ENCODE peak calls at places on chromosomes 2 and 18, in six cellular contexts. L is stomach, V is upper lobe of right lung, E is WERI-Rb-1, Y is AG09309, N is psoas muscle. K is an unnamed sample.
A peak's percentile ranks its signal among the peaks of the same experiment; 100 is the strongest.

GRCh38 chr2:190679813-190680591 is 31.1 kb downstream of the NAB1 start:
- DNase-seq in L (peak; percentile 49), V (peak; percentile 74), E (peak; percentile 31), Y (no peak), N (peak; percentile 33), K (peak; percentile 68)

GRCh38 chr18:78973357-78974083 is 6.1 kb upstream of the SALL3 start:
- DNase-seq in L (no peak), V (no peak), E (no peak), Y (no peak), N (no peak), K (no peak)

GRCh38 chr2:126635281-126635680 is 20.7 kb upstream of the GYPC start:
- DNase-seq in L (no peak), V (no peak), E (no peak), Y (no peak), N (no peak), K (no peak)

GRCh38 chr2:161651547-161651946 is 27.3 kb downstream of the SLC4A10 start:
- DNase-seq in L (no peak), V (no peak), E (no peak), Y (no peak), N (no peak), K (no peak)

GRCh38 chr2:10733584-10733958 is 12.1 kb downstream of the ATP6V1C2 start:
- DNase-seq in L (no peak), V (no peak), E (no peak), Y (no peak), N (no peak), K (no peak)

GRCh38 chr2:72719416-72719815 is 106.4 kb downstream of the EXOC6B start:
- DNase-seq in L (no peak), V (no peak), E (no peak), Y (no peak), N (no peak), K (no peak)

GRCh38 chr18:23631746-23632145 is 31.0 kb downstream of the ANKRD29 start:
- DNase-seq in L (no peak), V (no peak), E (no peak), Y (no peak), N (no peak), K (no peak)

GRCh38 chr2:62180960-62181359 is 15.0 kb upstream of the B3GNT2 start:
- DNase-seq in L (no peak), V (no peak), E (no peak), Y (no peak), N (no peak), K (no peak)

GRCh38 chr2:106644623-106645022 is 157.5 kb downstream of the CD8B2 start:
- DNase-seq in L (no peak), V (no peak), E (no peak), Y (no peak), N (no peak), K (no peak)

GRCh38 chr18:50240083-50240563 is 26.2 kb downstream of the CFAP53 start:
- DNase-seq in L (no peak), V (no peak), E (no peak), Y (no peak), N (no peak), K (peak; percentile 38)

GRCh38 chr2:232335859-232336215 is 42.7 kb upstream of the ALPP start:
- DNase-seq in L (peak; percentile 14), V (peak; percentile 47), E (peak; percentile 3), Y (no peak), N (no peak), K (no peak)

GRCh38 chr2:172439911-172440310 is 12.5 kb downstream of the ITGA6 start:
- DNase-seq in L (no peak), V (no peak), E (no peak), Y (no peak), N (no peak), K (no peak)

GRCh38 chr2:172439509-172439860 is 12.1 kb downstream of the ITGA6 start:
- DNase-seq in L (no peak), V (no peak), E (no peak), Y (no peak), N (no peak), K (no peak)

GRCh38 chr2:172438741-172439508 is 11.5 kb downstream of the ITGA6 start:
- DNase-seq in L (peak; percentile 65), V (no peak), E (no peak), Y (no peak), N (no peak), K (peak; percentile 80)

GRCh38 chr2:172440795-172441194 is 13.4 kb downstream of the ITGA6 start:
- DNase-seq in L (no peak), V (no peak), E (no peak), Y (no peak), N (no peak), K (no peak)

GRCh38 chr2:172442072-172442895 is 14.9 kb downstream of the ITGA6 start:
- DNase-seq in L (peak; percentile 81), V (no peak), E (no peak), Y (peak; percentile 74), N (peak; percentile 26), K (peak; percentile 88)
- H3K4me3 ChIP-seq in L (peak overlapping the region; percentile 7), V (no peak overlapping the region), E (no peak overlapping the region), Y (no peak overlapping the region), N (no peak overlapping the region), K (no peak overlapping the region)

GRCh38 chr2:56053679-56054078 is 130.1 kb upstream of the EFEMP1 start:
- DNase-seq in L (no peak), V (no peak), E (no peak), Y (no peak), N (no peak), K (no peak)

DNA sequence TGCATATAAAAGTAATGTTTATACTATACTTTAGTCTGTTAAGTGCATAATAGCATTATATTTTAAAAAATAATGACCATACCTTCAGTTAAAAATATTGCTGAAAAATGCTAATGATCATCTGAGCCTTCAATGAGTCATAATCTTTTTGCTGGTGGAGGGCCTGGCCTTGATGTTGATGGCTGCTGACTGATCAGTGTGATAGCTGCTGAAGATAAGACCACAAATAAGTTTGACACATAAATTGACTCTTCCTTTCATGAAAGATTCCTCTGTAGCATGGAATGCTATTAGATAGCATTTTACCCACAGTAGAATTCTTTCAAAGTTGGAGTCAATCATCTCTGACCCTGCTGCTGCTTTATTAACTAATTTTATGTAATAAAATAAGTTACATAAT is 128.4 kb upstream of the CCDC85A start:
- DNase-seq in L (no peak), V (no peak), E (no peak), Y (no peak), N (no peak), K (no peak)
- H3K4me3 ChIP-seq in L (no peak overlapping the region), V (no peak overlapping the region), E (no peak overlapping the region), Y (no peak overlapping the region), N (no peak overlapping the region), K (no peak overlapping the region)

DNA sequence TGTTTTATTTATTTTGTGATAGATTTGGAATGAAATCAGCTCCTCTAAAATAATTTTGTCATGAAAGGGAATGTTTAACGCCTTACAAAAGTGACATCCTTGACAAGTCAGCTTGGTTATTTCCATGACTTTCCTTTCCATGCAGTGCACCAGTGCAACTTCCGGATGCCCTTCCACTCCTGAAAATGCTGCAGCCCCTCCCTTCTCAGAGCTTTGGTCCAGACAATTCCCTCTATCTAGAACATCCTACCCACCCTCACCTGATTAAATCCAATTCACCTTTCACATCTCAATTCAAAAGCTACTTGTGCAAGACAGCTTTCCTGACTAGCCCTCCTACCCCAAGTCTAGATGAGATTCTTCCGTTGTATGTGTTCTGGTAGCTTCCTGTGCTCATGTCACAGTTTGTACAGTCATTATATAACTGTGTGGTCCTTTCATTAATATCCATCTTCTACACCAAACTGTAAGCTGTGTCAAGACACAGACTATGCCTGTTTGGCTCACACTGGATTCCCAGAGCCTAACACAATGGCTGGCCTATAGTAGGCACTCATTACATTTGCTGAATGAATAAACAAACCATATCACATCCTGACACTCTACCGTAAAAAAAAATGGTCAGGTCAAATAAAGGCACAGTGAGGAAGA is 72.7 kb downstream of the ANKRD44 start:
- DNase-seq in L (no peak), V (no peak), E (no peak), Y (no peak), N (no peak), K (no peak)
- H3K4me3 ChIP-seq in L (no peak overlapping the region), V (no peak overlapping the region), E (no peak overlapping the region), Y (no peak overlapping the region), N (no peak overlapping the region), K (no peak overlapping the region)

GRCh38 chr2:215835641-215836040 is 177.7 kb downstream of the MREG start:
- DNase-seq in L (no peak), V (no peak), E (no peak), Y (no peak), N (no peak), K (no peak)
- H3K4me3 ChIP-seq in L (no peak overlapping the region), V (no peak overlapping the region), E (no peak overlapping the region), Y (no peak overlapping the region), N (no peak overlapping the region), K (no peak overlapping the region)

GRCh38 chr2:148877403-148877740 is 2.3 kb downstream of the KIF5C start:
- DNase-seq in L (no peak), V (no peak), E (no peak), Y (no peak), N (no peak), K (no peak)

GRCh38 chr2:148875387-148876051 is 492 bp downstream of the KIF5C start:
- DNase-seq in L (no peak), V (no peak), E (no peak), Y (no peak), N (no peak), K (no peak)

GRCh38 chr2:148876589-148877402 is 1.8 kb downstream of the KIF5C start:
- DNase-seq in L (peak; percentile 27), V (no peak), E (peak; percentile 45), Y (no peak), N (no peak), K (peak; percentile 22)

GRCh38 chr2:148876190-148876588 is 1.2 kb downstream of the KIF5C start:
- DNase-seq in L (no peak), V (no peak), E (peak; percentile 19), Y (no peak), N (no peak), K (no peak)

DNA sequence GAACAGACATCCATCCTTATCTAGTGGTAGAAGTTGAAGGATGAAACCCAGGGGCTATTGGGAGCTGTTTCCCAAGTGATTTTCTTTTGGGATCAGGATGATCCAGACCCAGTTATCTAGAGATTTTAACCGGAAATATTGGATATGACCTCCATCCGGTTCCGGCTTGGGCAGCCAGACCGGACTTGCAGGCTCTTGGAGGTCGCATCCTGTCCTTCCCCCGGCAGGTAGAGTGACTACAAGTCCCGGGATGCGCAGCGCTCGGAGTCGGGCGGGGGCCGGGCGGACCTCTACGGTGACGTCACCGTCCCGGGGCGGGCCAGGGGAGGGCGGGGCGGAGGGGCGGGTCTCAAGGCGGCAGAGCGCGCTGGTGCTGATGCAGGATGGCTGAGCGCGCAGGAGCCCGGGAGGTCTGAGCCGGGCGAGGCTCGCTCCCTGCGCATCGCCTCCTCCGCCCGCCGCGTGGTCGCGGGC is at the start of gene KIF5C:
- DNase-seq in L (peak; percentile 83), V (peak; percentile 88), E (peak; percentile 90), Y (no peak), N (peak; percentile 74), K (peak; percentile 88)
- H3K4me3 ChIP-seq in L (peak within 1 kb of the TSS; percentile 66), V (peak within 1 kb of the TSS; percentile 42), E (peak within 1 kb of the TSS; percentile 43), Y (peak within 1 kb of the TSS; percentile 11), N (peak within 1 kb of the TSS; percentile 50), K (peak within 1 kb of the TSS; percentile 44)

DNA sequence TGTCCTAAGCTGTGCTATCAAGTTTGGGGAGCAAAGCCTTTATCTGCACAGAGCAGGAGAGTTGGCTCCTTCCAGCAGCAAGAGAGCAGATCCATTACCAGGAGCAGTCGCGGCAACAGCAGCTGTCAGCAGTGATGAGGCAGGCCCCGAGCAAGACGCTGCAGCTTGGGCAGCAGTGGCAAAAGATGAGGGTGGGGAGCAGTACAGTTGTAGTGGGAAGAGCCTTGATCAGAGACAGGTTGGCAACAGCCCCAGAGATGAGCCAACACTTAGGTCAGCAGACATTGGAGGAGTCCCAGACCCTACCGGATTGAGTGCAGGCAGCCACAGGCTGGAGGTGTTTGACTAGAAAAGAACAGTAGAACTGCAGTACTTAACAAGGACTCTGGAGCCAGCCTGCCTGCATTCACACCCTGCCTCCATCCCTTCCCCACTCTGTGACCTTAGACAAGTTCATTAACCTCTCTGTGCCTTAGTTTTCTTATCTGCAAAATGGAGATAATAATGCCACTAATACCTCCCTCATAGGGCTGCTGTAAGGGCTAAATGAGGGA is 117.1 kb upstream of the SERTAD2 start:
- DNase-seq in L (no peak), V (no peak), E (no peak), Y (peak; percentile 87), N (peak; percentile 69), K (peak; percentile 37)
- H3K4me3 ChIP-seq in L (no peak overlapping the region), V (no peak overlapping the region), E (no peak overlapping the region), Y (no peak overlapping the region), N (no peak overlapping the region), K (no peak overlapping the region)